ENCODE peak calls at places on chromosomes 11 and 22, in four cellular contexts. One of them, this sample, is unnamed.
A peak's percentile ranks its signal among the peaks of the same experiment; 100 is the strongest.

GRCh38 chr11:58637367-58637766 is 14.9 kb downstream of the CNTF start:
- DNase-seq in smooth muscle cell of the brain vasculature: no peak
- DNase-seq in lower leg skin: no peak
- DNase-seq in upper lobe of right lung: no peak
- DNase-seq in this sample: no peak

GRCh38 chr11:130561441-130561881 is 113.0 kb downstream of the ADAMTS15 start:
- DNase-seq in upper lobe of right lung: no peak
- DNase-seq in lower leg skin: no peak
- DNase-seq in smooth muscle cell of the brain vasculature: no peak
- DNase-seq in this sample: no peak

GRCh38 chr11:78223320-78223954 is 34.7 kb downstream of the USP35 start:
- DNase-seq in lower leg skin: no peak
- DNase-seq in upper lobe of right lung: no peak
- DNase-seq in smooth muscle cell of the brain vasculature: no peak
- DNase-seq in this sample: no peak

GRCh38 chr11:8694137-8694536 is 11.5 kb downstream of the RPL27A start:
- DNase-seq in upper lobe of right lung: no peak
- DNase-seq in lower leg skin: no peak
- DNase-seq in smooth muscle cell of the brain vasculature: no peak
- DNase-seq in this sample: no peak

GRCh38 chr22:49090853-49091135 is 736.9 kb downstream of the BRD1 start:
- DNase-seq in lower leg skin: no peak
- DNase-seq in smooth muscle cell of the brain vasculature: no peak
- DNase-seq in upper lobe of right lung: no peak
- DNase-seq in this sample: no peak

GRCh38 chr11:22659783-22660182 is 6.6 kb upstream of the GAS2 start:
- DNase-seq in upper lobe of right lung: no peak
- DNase-seq in lower leg skin: no peak
- DNase-seq in smooth muscle cell of the brain vasculature: no peak
- DNase-seq in this sample: no peak

GRCh38 chr11:65809496-65809895 is 22.6 kb downstream of the OVOL1 start:
- DNase-seq in smooth muscle cell of the brain vasculature: no peak
- DNase-seq in upper lobe of right lung: no peak
- DNase-seq in lower leg skin: no peak
- DNase-seq in this sample: no peak

GRCh38 chr22:38782402-38783094 is 11.4 kb downstream of the DNAL4 start:
- DNase-seq in upper lobe of right lung: no peak
- DNase-seq in smooth muscle cell of the brain vasculature: no peak
- DNase-seq in lower leg skin: no peak
- DNase-seq in this sample: no peak

GRCh38 chr11:59778122-59778521 is 22.9 kb downstream of the STX3 start:
- DNase-seq in lower leg skin: no peak
- DNase-seq in upper lobe of right lung: no peak
- DNase-seq in smooth muscle cell of the brain vasculature: no peak
- DNase-seq in this sample: no peak

GRCh38 chr11:2911088-2912037 is 17.9 kb downstream of the PHLDA2 start:
- DNase-seq in smooth muscle cell of the brain vasculature: no peak
- DNase-seq in lower leg skin: no peak
- DNase-seq in upper lobe of right lung: no peak
- DNase-seq in this sample: no peak

GRCh38 chr11:11569936-11570491 is 51.8 kb downstream of the GALNT18 start:
- DNase-seq in smooth muscle cell of the brain vasculature: no peak
- DNase-seq in lower leg skin: peak; percentile 65
- DNase-seq in upper lobe of right lung: peak; percentile 70
- DNase-seq in this sample: peak; percentile 60

GRCh38 chr11:71116435-71117040 is 135.8 kb downstream of the SHANK2 start:
- DNase-seq in lower leg skin: no peak
- DNase-seq in upper lobe of right lung: no peak
- DNase-seq in smooth muscle cell of the brain vasculature: no peak
- DNase-seq in this sample: no peak

GRCh38 chr11:75424396-75424795 is 8.6 kb downstream of the KLHL35 start:
- DNase-seq in upper lobe of right lung: no peak
- DNase-seq in lower leg skin: no peak
- DNase-seq in smooth muscle cell of the brain vasculature: no peak
- DNase-seq in this sample: no peak

GRCh38 chr11:131663403-131664200 is 293.2 kb downstream of the NTM start:
- DNase-seq in upper lobe of right lung: no peak
- DNase-seq in lower leg skin: no peak
- DNase-seq in smooth muscle cell of the brain vasculature: no peak
- DNase-seq in this sample: no peak

GRCh38 chr11:36041988-36042606 is 98.2 kb downstream of the LDLRAD3 start:
- DNase-seq in smooth muscle cell of the brain vasculature: no peak
- DNase-seq in lower leg skin: no peak
- DNase-seq in upper lobe of right lung: no peak
- DNase-seq in this sample: no peak